ENCODE peak calls at places on chromosomes 13 and 19, in six cellular contexts. T is RWPE2, Y is gastrocnemius medialis, L is OCI-LY7, C is body of pancreas, R is aorta. V is an unnamed sample.

GRCh38 chr13:99916366-99917103 is 55.0 kb downstream of the ZIC5 start:
- DNase-seq in T (no peak), Y (no peak), L (peak; percentile 30), C (peak; percentile 19), R (no peak), V (no peak)

GRCh38 chr19:34244611-34245299 is 9.6 kb upstream of the GARRE1 start:
- DNase-seq in T (no peak), Y (no peak), L (no peak), C (peak; percentile 64), R (no peak), V (peak; percentile 67)

GRCh38 chr13:72820156-72820897 is 38.4 kb downstream of the PIBF1 start:
- DNase-seq in T (no peak), Y (no peak), L (no peak), C (no peak), R (no peak), V (no peak)

GRCh38 chr13:39321578-39321977 is 281.4 kb downstream of the LHFPL6 start:
- DNase-seq in T (no peak), Y (no peak), L (no peak), C (no peak), R (no peak), V (peak; percentile 66)

GRCh38 chr13:30154531-30154930 is 152.8 kb downstream of the KATNAL1 start:
- DNase-seq in T (no peak), Y (no peak), L (no peak), C (no peak), R (no peak), V (no peak)

GRCh38 chr19:40416918-40417713 is 3.9 kb upstream of the PRX start:
- DNase-seq in T (no peak), Y (no peak), L (peak; percentile 39), C (no peak), R (no peak), V (peak; percentile 91)

GRCh38 chr19:1850809-1851544 is 2.7 kb upstream of the REXO1 start:
- DNase-seq in T (no peak), Y (no peak), L (no peak), C (no peak), R (no peak), V (no peak)

GRCh38 chr19:51565583-51565982 is 5.5 kb upstream of the ZNF175 start:
- DNase-seq in T (no peak), Y (no peak), L (no peak), C (no peak), R (no peak), V (no peak)

GRCh38 chr13:108190897-108191296 is 24.4 kb downstream of the LIG4 start:
- DNase-seq in T (no peak), Y (no peak), L (no peak), C (no peak), R (no peak), V (no peak)

GRCh38 chr19:16345457-16345856 is 20.8 kb downstream of the KLF2 start:
- DNase-seq in T (no peak), Y (no peak), L (no peak), C (no peak), R (no peak), V (no peak)

GRCh38 chr13:110308377-110309158 is 1.5 kb downstream of the COL4A2 start:
- DNase-seq in T (no peak), Y (no peak), L (no peak), C (peak; percentile 51), R (no peak), V (no peak)

GRCh38 chr19:35232912-35233311 is 4.4 kb upstream of the FAM187B start:
- DNase-seq in T (no peak), Y (no peak), L (no peak), C (no peak), R (peak; percentile 23), V (no peak)

GRCh38 chr19:2327773-2328400 is 499 bp downstream of the LSM7 start:
- DNase-seq in T (no peak), Y (no peak), L (peak; percentile 89), C (peak; percentile 41), R (no peak), V (peak; percentile 47)

GRCh38 chr19:29098863-29099481 is 114.0 kb downstream of the UQCRFS1 start:
- DNase-seq in T (peak; percentile 76), Y (peak; percentile 68), L (no peak), C (peak; percentile 33), R (no peak), V (peak; percentile 82)

GRCh38 chr13:33743438-33744368 is 74.2 kb upstream of the RFC3 start:
- DNase-seq in T (no peak), Y (no peak), L (peak; percentile 56), C (no peak), R (no peak), V (no peak)

GRCh38 chr13:35143123-35143522 is 201.1 kb downstream of the NBEA start:
- DNase-seq in T (no peak), Y (no peak), L (no peak), C (no peak), R (no peak), V (no peak)

GRCh38 chr13:93420206-93420605 is 193.6 kb downstream of the GPC6 start:
- DNase-seq in T (no peak), Y (no peak), L (no peak), C (no peak), R (no peak), V (no peak)

DNA sequence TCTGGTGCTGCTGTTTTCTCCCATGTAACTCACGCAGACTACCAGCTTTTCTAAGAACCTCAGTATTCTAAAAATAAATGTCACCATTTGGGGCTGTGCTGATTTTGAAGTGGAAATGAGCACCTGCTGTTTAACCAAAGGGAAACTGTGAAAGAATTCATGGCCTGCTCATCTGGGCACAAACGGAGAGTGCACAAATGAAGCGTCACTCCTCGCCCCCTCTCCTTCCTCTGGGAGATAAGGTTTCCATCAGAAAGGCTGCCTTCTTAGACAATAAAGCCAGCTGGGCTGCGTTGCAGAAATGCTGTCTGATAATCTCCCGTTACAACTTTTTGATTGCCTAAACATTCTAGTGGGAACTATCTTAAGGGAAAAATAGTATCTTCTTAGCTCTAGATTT is 73.7 kb upstream of the SLC15A1 start:
- DNase-seq in T (no peak), Y (no peak), L (peak; percentile 1), C (no peak), R (no peak), V (no peak)
- H3K27ac ChIP-seq in T (no peak overlapping the region), Y (no peak overlapping the region), L (peak overlapping the region; percentile 13), C (no peak overlapping the region), R (no peak overlapping the region), V (peak overlapping the region; percentile 30)

DNA sequence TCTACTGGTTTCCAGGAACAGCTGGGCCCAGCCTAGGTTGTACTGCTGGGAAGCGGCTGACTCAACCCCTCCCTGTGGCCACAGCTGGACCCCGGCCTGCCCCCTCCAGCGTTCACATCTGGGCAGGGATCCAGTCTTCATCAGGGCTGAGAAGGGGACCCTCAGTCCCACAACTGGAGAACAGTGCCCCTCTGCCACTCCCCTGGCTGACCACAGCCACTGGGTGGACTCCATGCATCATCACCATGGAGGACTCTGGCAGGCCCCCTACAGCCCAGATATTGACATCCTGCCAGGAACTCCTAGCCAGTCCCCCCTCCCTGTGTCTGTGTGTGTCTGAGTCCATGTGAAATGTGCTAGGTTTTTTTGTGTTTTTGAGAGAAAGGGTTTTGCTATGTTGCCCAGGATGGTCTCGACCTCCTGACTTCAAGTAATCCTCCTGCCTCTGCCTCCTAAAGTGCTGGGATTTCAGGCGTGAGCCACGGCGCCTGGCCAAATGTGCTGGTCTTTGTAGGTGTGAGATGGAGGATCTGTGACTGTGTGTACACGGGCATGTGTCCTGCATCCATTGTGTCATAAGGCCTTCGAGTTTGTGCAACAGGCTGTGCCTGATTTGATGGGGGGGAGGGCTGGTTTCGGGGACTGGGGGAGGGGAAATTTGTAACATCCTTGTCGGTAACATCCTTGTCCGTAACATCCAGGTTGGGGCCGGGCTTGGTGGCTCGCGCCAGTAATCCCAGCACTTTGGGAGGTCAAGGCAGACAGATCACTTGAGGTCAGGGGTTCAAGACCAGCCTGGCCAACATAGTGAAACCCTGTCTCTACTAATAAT is 4.0 kb upstream of the HOOK2 start:
- DNase-seq in T (no peak), Y (no peak), L (peak; percentile 23), C (peak; percentile 26), R (peak; percentile 89), V (peak; percentile 89)
- H3K4me1 ChIP-seq in T (peaks cover 20% of the 10 kb centered on the region), Y (peaks cover 35% of the 10 kb centered on the region), L (peaks cover 59% of the 10 kb centered on the region), C (peaks cover 55% of the 10 kb centered on the region), R (no peaks in the 10 kb centered on the region), V (peaks cover 8% of the 10 kb centered on the region)

DNA sequence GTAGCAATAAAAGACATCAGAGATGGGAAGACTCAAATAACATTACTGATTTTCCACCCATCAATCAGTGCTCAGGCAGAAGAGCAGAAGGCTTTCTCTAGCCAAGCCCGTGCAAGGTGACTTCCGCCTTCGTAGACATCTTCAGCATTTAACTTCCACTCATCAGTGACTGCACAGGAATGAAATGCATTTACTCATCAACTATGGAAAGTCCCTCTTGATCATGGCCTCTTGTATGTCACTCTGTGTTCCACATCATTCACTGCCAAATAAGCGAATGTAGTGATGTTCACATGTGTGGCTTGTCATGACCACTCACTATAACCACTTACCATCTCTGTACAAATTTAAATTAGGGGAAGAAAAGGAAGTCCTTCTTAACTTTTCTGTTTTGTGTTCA is 49.4 kb downstream of the SACS start:
- DNase-seq in T (no peak), Y (no peak), L (no peak), C (no peak), R (no peak), V (no peak)
- H3K27ac ChIP-seq in T (no peak overlapping the region), Y (no peak overlapping the region), L (no peak overlapping the region), C (no peak overlapping the region), R (no peak overlapping the region), V (no peak overlapping the region)

DNA sequence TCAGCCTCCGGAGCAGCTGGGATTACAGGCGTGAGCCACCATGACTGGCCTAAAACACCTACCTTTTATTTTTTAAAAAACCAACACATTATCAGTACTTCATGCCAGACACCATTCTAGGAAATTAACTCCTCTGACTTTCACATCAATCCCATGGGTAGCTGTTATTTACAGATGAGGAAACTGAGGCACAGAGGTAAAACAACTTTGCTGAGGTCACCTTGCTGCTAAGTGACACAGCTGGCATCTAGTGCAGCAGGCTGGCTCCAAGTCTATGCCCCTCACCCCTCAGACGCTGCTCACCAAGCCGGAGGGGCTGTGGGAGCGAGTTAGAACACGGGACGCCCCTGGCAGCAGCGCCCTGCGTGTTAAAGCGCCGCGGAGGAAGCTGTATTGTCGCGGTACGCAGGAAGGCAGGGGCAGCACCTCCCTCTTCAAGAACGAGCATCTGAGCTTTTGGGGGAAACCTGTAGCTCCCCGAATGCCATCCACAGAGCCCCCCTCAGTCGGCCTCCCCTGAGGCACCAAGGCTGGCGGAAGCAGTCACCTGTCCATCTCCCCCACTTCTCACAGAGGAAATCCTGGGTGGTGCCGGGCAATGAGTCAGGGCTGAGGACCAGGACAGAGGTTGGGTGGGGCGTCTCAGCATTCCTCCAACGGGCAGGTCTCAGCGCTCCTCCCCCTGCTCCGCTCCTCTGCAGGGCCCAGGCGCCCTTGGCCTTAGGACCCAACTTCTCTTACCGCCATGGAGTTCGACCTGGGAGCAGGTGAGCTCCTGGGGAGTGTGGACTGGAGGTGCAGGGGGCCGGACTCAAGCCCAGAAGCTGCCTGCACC is at the start of gene C19orf33:
- DNase-seq in T (peak; percentile 96), Y (no peak), L (no peak), C (peak; percentile 32), R (no peak), V (peak; percentile 69)
- H3K4me1 ChIP-seq in T (peaks cover 35% of the 10 kb centered on the region), Y (no peaks in the 10 kb centered on the region), L (no peaks in the 10 kb centered on the region), C (peaks cover 25% of the 10 kb centered on the region), R (no peaks in the 10 kb centered on the region), V (no peaks in the 10 kb centered on the region)

V was measured in right cardiac atrium.